ENCODE peak calls at places on chromosomes 5 and 9, in nine cellular contexts. H is HCT116, Q is right lobe of liver, Z is GM12878, M is heart left ventricle, F is A549, U is HepG2, G is body of pancreas, K is K562. W is an unnamed sample.

GRCh38 chr5:149383399-149383798 is 4.3 kb upstream of the IL17B start:
- ATAC-seq in H (no peak), Q (no peak), Z (no peak), M (peak; percentile 78), F (no peak), U (no peak), G (no peak), K (no peak), W (peak; percentile 59)

GRCh38 chr5:56845277-56845676 is 29.9 kb downstream of the MAP3K1 start:
- ATAC-seq in H (no peak), Q (no peak), Z (peak; percentile 27), M (peak; percentile 58), F (no peak), U (no peak), G (no peak), K (peak; percentile 40), W (no peak)

GRCh38 chr9:86767373-86767772 is 179.9 kb downstream of the GAS1 start:
- ATAC-seq in H (no peak), Q (no peak), Z (no peak), M (no peak), F (no peak), U (no peak), G (peak; percentile 42), K (no peak), W (no peak)

GRCh38 chr5:116658141-116658540 is 83.5 kb upstream of the SEMA6A start:
- ATAC-seq in H (no peak), Q (no peak), Z (peak; percentile 23), M (no peak), F (no peak), U (no peak), G (no peak), K (no peak), W (no peak)

GRCh38 chr5:160297004-160297403 is 15.4 kb downstream of the CCNJL start:
- ATAC-seq in H (no peak), Q (no peak), Z (no peak), M (no peak), F (no peak), U (no peak), G (no peak), K (no peak), W (no peak)

GRCh38 chr9:20684865-20685696 is 1.0 kb downstream of the FOCAD start:
- ATAC-seq in H (no peak), Q (no peak), Z (no peak), M (no peak), F (no peak), U (no peak), G (peak; percentile 5), K (no peak), W (no peak)

GRCh38 chr5:111948078-111948477 is 191.1 kb upstream of the NREP start:
- ATAC-seq in H (no peak), Q (no peak), Z (no peak), M (no peak), F (no peak), U (no peak), G (no peak), K (no peak), W (no peak)

GRCh38 chr5:176630681-176631222 is 277 bp downstream of the EIF4E1B start:
- ATAC-seq in H (no peak), Q (no peak), Z (no peak), M (no peak), F (no peak), U (peak; percentile 32), G (peak; percentile 6), K (no peak), W (no peak)

DNA sequence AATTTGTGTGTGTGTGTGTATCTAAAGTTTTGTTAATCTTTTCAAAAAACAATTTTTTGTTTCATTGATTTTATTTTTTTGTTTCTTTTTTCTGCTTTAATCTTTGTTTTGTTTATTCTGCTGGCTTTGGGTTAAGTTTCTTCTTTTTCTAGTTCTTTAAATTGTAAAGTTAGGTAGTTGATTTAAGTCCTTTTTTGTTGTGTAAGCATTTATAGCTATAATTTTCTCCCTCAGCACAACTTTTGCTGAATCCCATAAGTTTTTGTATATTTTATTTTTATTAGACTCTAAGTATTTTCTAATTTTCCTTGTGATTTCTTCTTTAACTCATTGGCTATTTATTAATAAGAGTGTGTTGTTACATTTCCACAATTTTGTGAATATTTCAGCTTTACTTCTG is 34.9 kb downstream of the GABRA6 start:
- ATAC-seq in H (no peak), Q (no peak), Z (no peak), M (no peak), F (no peak), U (no peak), G (no peak), K (no peak), W (no peak)
- TF ChIP-seq CTCF in H (no peak), Q (no peak), Z (no peak), M (no peak), F (no peak), U (no peak), G (no peak), K (no peak), W (no peak)

GRCh38 chr9:132078369-132079356 is 1.0 kb downstream of the MED27 start:
- ATAC-seq in H (peak; percentile 35), Q (no peak), Z (peak; percentile 44), M (no peak), F (peak; percentile 44), U (peak; percentile 42), G (peak; percentile 19), K (peak; percentile 61), W (no peak)
- TF ChIP-seq POLR2A in H (no peak), Q (no peak), Z (no peak), M (no peak), F (no peak), U (no peak), G (no peak), K (no peak), W (no peak)

GRCh38 chr5:132591140-132591539 is 34.4 kb downstream of the RAD50 start:
- ATAC-seq in H (no peak), Q (no peak), Z (peak; percentile 54), M (no peak), F (no peak), U (no peak), G (no peak), K (peak; percentile 47), W (no peak)
- TF ChIP-seq CTCF in H (no peak), Q (no peak), Z (no peak), M (no peak), F (no peak), U (peak; percentile 21), G (no peak), K (peak; percentile 45), W (no peak)

GRCh38 chr9:135145312-135145711 is 57.8 kb downstream of the OLFM1 start:
- ATAC-seq in H (no peak), Q (no peak), Z (no peak), M (no peak), F (no peak), U (no peak), G (no peak), K (no peak), W (no peak)
- TF ChIP-seq POLR2A in H (no peak), Q (no peak), Z (no peak), M (no peak), F (no peak), U (no peak), G (no peak), K (no peak), W (no peak)

GRCh38 chr9:33818832-33819500 is 2.0 kb downstream of the UBE2R2 start:
- ATAC-seq in H (no peak), Q (no peak), Z (no peak), M (no peak), F (no peak), U (no peak), G (no peak), K (no peak), W (no peak)

GRCh38 chr9:33815781-33816180 is 1.2 kb upstream of the UBE2R2 start:
- ATAC-seq in H (no peak), Q (no peak), Z (no peak), M (no peak), F (no peak), U (no peak), G (no peak), K (no peak), W (no peak)

GRCh38 chr9:33818167-33818831 is 1.3 kb downstream of the UBE2R2 start:
- ATAC-seq in H (no peak), Q (peak; percentile 54), Z (peak; percentile 7), M (peak; percentile 9), F (peak; percentile 38), U (peak; percentile 7), G (no peak), K (no peak), W (no peak)

GRCh38 chr9:33816327-33817252 is at the start of gene UBE2R2:
- ATAC-seq in H (peak; percentile 75), Q (peak; percentile 88), Z (peak; percentile 71), M (peak; percentile 91), F (peak; percentile 83), U (peak; percentile 80), G (peak; percentile 91), K (peak; percentile 87), W (peak; percentile 89)

GRCh38 chr9:33817327-33818166 is 587 bp downstream of the UBE2R2 start:
- ATAC-seq in H (peak; percentile 43), Q (peak; percentile 15), Z (peak; percentile 36), M (peak; percentile 51), F (peak; percentile 74), U (peak; percentile 70), G (peak; percentile 31), K (peak; percentile 70), W (peak; percentile 39)
- TF ChIP-seq CTCF in H (peak; percentile 12), Q (no peak), Z (peak; percentile 25), M (peak; percentile 36), F (no peak), U (no peak), G (no peak), K (peak; percentile 18), W (no peak)

GRCh38 chr5:110918683-110919082 is 152.8 kb upstream of the TSLP start:
- ATAC-seq in H (no peak), Q (no peak), Z (no peak), M (peak; percentile 39), F (no peak), U (no peak), G (no peak), K (no peak), W (no peak)
- TF ChIP-seq POLR2A in H (no peak), Q (no peak), Z (no peak), M (no peak), F (no peak), U (no peak), G (no peak), K (no peak), W (no peak)

DNA sequence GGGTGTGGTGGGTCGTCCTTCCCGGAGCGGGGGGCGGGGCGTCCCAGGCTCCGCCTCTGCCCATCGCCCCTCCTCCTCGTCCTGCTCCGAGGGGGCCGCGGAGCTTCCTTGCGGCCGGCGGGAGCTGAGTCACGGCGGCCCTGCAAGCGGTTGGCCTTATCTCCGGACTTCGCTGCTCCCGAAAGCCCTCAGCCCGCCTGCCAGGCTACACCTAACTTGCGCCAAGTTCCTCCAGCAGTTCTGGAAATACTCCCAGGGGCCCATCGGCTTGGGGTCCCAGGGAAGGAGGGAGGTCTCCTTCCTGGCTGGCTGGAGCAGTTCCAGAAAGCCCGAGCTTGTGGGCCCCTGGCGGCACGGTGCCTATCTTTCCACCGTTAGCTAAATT is 54.2 kb upstream of the CDKN2AIPNL start:
- ATAC-seq in H (peak; percentile 83), Q (peak; percentile 81), Z (peak; percentile 93), M (peak; percentile 86), F (peak; percentile 84), U (peak; percentile 83), G (peak; percentile 87), K (peak; percentile 91), W (peak; percentile 80)
- TF ChIP-seq CTCF in H (peak; percentile 3), Q (no peak), Z (no peak), M (no peak), F (no peak), U (no peak), G (no peak), K (no peak), W (peak; percentile 33)